ENCODE peak calls at places on chromosome 18, in five cellular contexts. R is SK-N-SH, K is tibial artery, G is IMR-90, W is tibial nerve. A is an unnamed sample.

GRCh38 chr18:36337679-36338419 is 40.3 kb downstream of the FHOD3 start:
- DNase-seq in R (no peak), K (no peak), G (no peak), W (no peak), A (no peak)

GRCh38 chr18:47986724-47987455 is 56.4 kb upstream of the SMAD2 start:
- DNase-seq in R (no peak), K (no peak), G (no peak), W (no peak), A (no peak)

GRCh38 chr18:25305584-25305983 is 46.4 kb downstream of the ZNF521 start:
- DNase-seq in R (no peak), K (no peak), G (peak; percentile 37), W (no peak), A (no peak)

GRCh38 chr18:13300029-13300428 is 81.5 kb downstream of the LDLRAD4 start:
- DNase-seq in R (peak; percentile 44), K (no peak), G (no peak), W (no peak), A (no peak)

GRCh38 chr18:68721681-68722583 is 7.0 kb upstream of the TMX3 start:
- DNase-seq in R (no peak), K (no peak), G (no peak), W (no peak), A (no peak)

GRCh38 chr18:336753-337152 is 68.9 kb upstream of the THOC1 start:
- DNase-seq in R (no peak), K (no peak), G (no peak), W (no peak), A (no peak)

GRCh38 chr18:4157339-4157738 is 297.8 kb downstream of the DLGAP1 start:
- DNase-seq in R (no peak), K (no peak), G (no peak), W (no peak), A (no peak)

GRCh38 chr18:34611904-34612303 is 98.2 kb upstream of the DTNA start:
- DNase-seq in R (no peak), K (no peak), G (no peak), W (no peak), A (no peak)

GRCh38 chr18:34913837-34914755 is 127.1 kb upstream of the MAPRE2 start:
- DNase-seq in R (no peak), K (no peak), G (peak; percentile 72), W (no peak), A (no peak)

GRCh38 chr18:27579364-27579763 is 394.3 kb upstream of the CHST9 start:
- DNase-seq in R (no peak), K (no peak), G (no peak), W (no peak), A (no peak)

GRCh38 chr18:29840101-29840500 is 1202.4 kb downstream of the DSC3 start:
- DNase-seq in R (no peak), K (no peak), G (peak; percentile 67), W (no peak), A (no peak)

GRCh38 chr18:58205087-58205779 is 161.2 kb downstream of the NEDD4L start:
- DNase-seq in R (no peak), K (no peak), G (peak; percentile 83), W (no peak), A (no peak)

GRCh38 chr18:35041752-35042379 is 653 bp downstream of the MAPRE2 start:
- DNase-seq in R (peak; percentile 30), K (no peak), G (no peak), W (no peak), A (peak; percentile 30)

GRCh38 chr18:34709631-34710429 is at the start of gene DTNA:
- DNase-seq in R (peak; percentile 18), K (no peak), G (peak; percentile 96), W (peak; percentile 36), A (no peak)

GRCh38 chr18:58639751-58640427 is 11.0 kb upstream of the ALPK2 start:
- DNase-seq in R (no peak), K (no peak), G (peak; percentile 69), W (no peak), A (no peak)

GRCh38 chr18:48264508-48264907 is 144.7 kb downstream of the ZBTB7C start:
- DNase-seq in R (peak; percentile 20), K (no peak), G (no peak), W (no peak), A (no peak)

GRCh38 chr18:38972571-38972970 is 1407.0 kb upstream of the CELF4 start:
- DNase-seq in R (no peak), K (no peak), G (no peak), W (no peak), A (no peak)

GRCh38 chr18:3869848-3870247 is 419.9 kb downstream of the TGIF1 start:
- DNase-seq in R (peak; percentile 26), K (no peak), G (peak; percentile 76), W (no peak), A (no peak)

GRCh38 chr18:1663879-1664705 is 759.4 kb downstream of the ADCYAP1 start:
- DNase-seq in R (peak; percentile 3), K (peak; percentile 64), G (no peak), W (peak; percentile 58), A (peak; percentile 76)

GRCh38 chr18:56532176-56532840 is 106.1 kb downstream of the TXNL1 start:
- DNase-seq in R (no peak), K (no peak), G (peak; percentile 56), W (no peak), A (no peak)

GRCh38 chr18:5894613-5895299 is 566 bp downstream of the TMEM200C start:
- DNase-seq in R (peak; percentile 73), K (peak; percentile 54), G (peak; percentile 18), W (no peak), A (peak; percentile 8)

GRCh38 chr18:5892772-5893431 is 2.4 kb downstream of the TMEM200C start:
- DNase-seq in R (no peak), K (no peak), G (peak; percentile 34), W (no peak), A (no peak)

GRCh38 chr18:5895886-5896740 is 791 bp upstream of the TMEM200C start:
- DNase-seq in R (peak; percentile 72), K (peak; percentile 64), G (peak; percentile 74), W (no peak), A (peak; percentile 23)

GRCh38 chr18:5894215-5894612 is 1.1 kb downstream of the TMEM200C start:
- DNase-seq in R (no peak), K (no peak), G (peak; percentile 12), W (no peak), A (no peak)

DNA sequence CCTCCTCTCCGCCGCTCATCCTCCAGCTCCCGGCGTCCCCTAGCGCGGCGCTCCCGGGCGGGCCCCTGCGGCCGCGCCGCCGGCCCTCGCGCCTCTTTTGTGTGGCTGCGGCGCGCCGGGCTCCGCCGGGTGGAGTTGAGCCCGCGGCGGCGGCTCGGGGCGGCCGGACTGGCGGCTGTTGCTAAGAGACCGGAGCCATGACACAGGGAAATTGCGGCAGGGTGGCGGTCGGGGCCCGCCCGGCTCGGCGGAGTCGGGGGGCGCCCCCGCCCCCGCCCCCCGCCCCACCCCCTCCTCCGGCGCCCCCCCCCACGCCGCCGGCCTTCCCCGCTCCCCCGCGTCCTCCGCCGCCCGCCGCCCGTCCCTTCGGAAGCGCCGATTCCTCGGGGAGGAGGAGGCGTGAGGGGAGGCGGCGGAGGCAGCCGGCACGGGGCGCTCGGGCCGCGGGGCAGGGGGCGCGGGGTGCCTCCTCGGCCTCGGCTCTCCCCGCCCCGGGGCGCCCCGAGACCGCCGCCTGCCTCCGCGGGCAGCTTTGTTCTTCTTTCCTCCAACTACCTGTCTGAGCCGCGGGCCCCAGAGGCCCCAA is at the start of gene TMEM200C:
- DNase-seq in R (peak; percentile 86), K (no peak), G (peak; percentile 43), W (no peak), A (peak; percentile 11)
- H3K27ac ChIP-seq in R (no peak within 1 kb of the TSS), K (no peak within 1 kb of the TSS), G (peak within 1 kb of the TSS; percentile 96), W (no peak within 1 kb of the TSS), A (no peak within 1 kb of the TSS)

GRCh38 chr18:54787616-54788015 is 40.7 kb upstream of the RAB27B start:
- DNase-seq in R (no peak), K (no peak), G (peak; percentile 17), W (no peak), A (no peak)

GRCh38 chr18:54787098-54787497 is 41.2 kb upstream of the RAB27B start:
- DNase-seq in R (no peak), K (no peak), G (no peak), W (no peak), A (no peak)

GRCh38 chr18:54792079-54792478 is 36.2 kb upstream of the RAB27B start:
- DNase-seq in R (no peak), K (no peak), G (no peak), W (no peak), A (no peak)

GRCh38 chr18:54791657-54792056 is 36.6 kb upstream of the RAB27B start:
- DNase-seq in R (no peak), K (no peak), G (no peak), W (no peak), A (no peak)

GRCh38 chr18:54790109-54790508 is 38.2 kb upstream of the RAB27B start:
- DNase-seq in R (no peak), K (no peak), G (no peak), W (no peak), A (no peak)
- TF ChIP-seq CTCF in R (no peak), K (no peak), G (no peak), W (no peak), A (no peak)

GRCh38 chr18:63969965-63970802 is at the start of gene SERPINB8:
- DNase-seq in R (peak; percentile 95), K (peak; percentile 98), G (peak; percentile 94), W (peak; percentile 86), A (peak; percentile 97)
- H3K27me3 ChIP-seq in R (no peaks in the 10 kb centered on the region), K (no peaks in the 10 kb centered on the region), G (no peaks in the 10 kb centered on the region), W (no peaks in the 10 kb centered on the region), A (no peaks in the 10 kb centered on the region)

DNA sequence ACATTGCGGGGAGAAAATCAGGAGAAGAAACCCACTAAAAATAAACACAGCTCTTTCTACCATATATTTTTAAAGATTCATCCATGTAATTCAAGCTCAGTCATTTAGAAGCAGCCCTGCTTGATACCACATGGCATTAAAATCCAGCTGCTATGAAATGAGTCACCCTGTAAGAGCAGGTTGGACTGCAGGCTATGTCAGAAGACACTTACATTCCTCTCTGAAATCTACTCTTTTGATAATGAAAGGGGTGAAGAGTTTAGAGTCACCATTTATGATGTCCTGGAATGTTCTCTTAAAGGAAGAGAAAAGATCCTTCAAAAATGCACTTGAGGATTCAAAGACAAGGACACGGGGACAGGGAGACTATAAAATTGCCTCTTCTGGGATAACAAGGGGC is 100.6 kb upstream of the APCDD1 start:
- DNase-seq in R (no peak), K (no peak), G (peak; percentile 95), W (no peak), A (no peak)
- H3K27ac ChIP-seq in R (no peak overlapping the region), K (no peak overlapping the region), G (peak overlapping the region; percentile 34), W (peak overlapping the region; percentile 68), A (no peak overlapping the region)

GRCh38 chr18:65753520-65753919 is 2.7 kb downstream of the CDH7 start:
- DNase-seq in R (peak; percentile 69), K (no peak), G (no peak), W (no peak), A (peak; percentile 48)
- TF ChIP-seq CTCF in R (peak; percentile 48), K (no peak), G (no peak), W (no peak), A (peak; percentile 75)

DNA sequence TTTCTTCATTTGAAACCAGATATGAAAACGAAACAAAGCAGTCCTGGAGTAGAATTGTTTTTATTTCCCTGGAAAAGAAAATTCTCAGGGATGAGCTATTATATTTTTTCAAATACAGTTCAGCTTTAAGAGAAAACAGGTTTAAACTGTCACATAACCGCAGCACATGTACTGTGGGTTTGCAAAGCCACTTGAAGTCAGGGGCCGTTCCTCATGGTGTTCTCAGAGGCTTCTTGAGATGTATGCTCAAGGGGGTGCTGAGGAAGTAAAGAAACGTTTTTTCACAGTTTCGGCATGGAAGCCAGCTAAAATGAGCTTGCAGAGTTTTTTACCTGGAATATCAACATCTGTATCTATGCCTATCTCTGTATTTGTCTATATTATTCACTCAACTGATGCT is 225.2 kb downstream of the MC4R start:
- DNase-seq in R (no peak), K (no peak), G (no peak), W (no peak), A (no peak)
- H3K27me3 ChIP-seq in R (no peaks in the 10 kb centered on the region), K (no peaks in the 10 kb centered on the region), G (no peaks in the 10 kb centered on the region), W (no peaks in the 10 kb centered on the region), A (no peaks in the 10 kb centered on the region)